ENCODE peak calls at places on chromosome 17, in four cellular contexts. U, W, V and N are unnamed samples.

GRCh38 chr17:68759343-68760140 is 158.4 kb upstream of the FAM20A start:
- DNase-seq in W (peak; percentile 88), V (no peak), U (peak; percentile 23), N (no peak)

GRCh38 chr17:79546386-79546785 is 64.5 kb downstream of the RBFOX3 start:
- DNase-seq in V (no peak), W (no peak), U (no peak), N (no peak)

GRCh38 chr17:79612468-79613194 is 1.8 kb upstream of the RBFOX3 start:
- DNase-seq in U (no peak), V (no peak), W (no peak), N (no peak)

GRCh38 chr17:6239237-6239798 is 169.1 kb downstream of the WSCD1 start:
- DNase-seq in W (no peak), U (no peak), V (no peak), N (no peak)

GRCh38 chr17:61450641-61451537 is 1.3 kb upstream of the TBX4 start:
- DNase-seq in W (no peak), V (no peak), U (no peak), N (no peak)

GRCh38 chr17:79622776-79623175 is 11.9 kb upstream of the RBFOX3 start:
- DNase-seq in V (no peak), W (peak; percentile 2), U (no peak), N (no peak)

GRCh38 chr17:55584055-55584685 is 72.9 kb upstream of the SMIM36 start:
- DNase-seq in W (no peak), V (no peak), U (no peak), N (no peak)

GRCh38 chr17:35242158-35242804 is 591 bp upstream of the SLFN5 start:
- DNase-seq in V (peak; percentile 79), W (peak; percentile 54), U (peak; percentile 92), N (peak; percentile 79)

GRCh38 chr17:14771543-14771942 is 470.7 kb downstream of the HS3ST3B1 start:
- DNase-seq in U (no peak), V (no peak), W (no peak), N (no peak)

GRCh38 chr17:68184816-68185436 is 62.9 kb upstream of the AMZ2 start:
- DNase-seq in V (peak; percentile 37), W (no peak), U (peak; percentile 64), N (peak; percentile 47)

GRCh38 chr17:65914784-65915342 is 277.1 kb downstream of the CEP112 start:
- DNase-seq in V (no peak), W (no peak), U (no peak), N (no peak)

GRCh38 chr17:78806451-78806850 is 24.4 kb upstream of the CYTH1 start:
- DNase-seq in V (peak; percentile 44), U (peak; percentile 85), W (no peak), N (peak; percentile 51)

GRCh38 chr17:46763416-46763815 is 55.1 kb downstream of the WNT3 start:
- DNase-seq in U (no peak), W (no peak), V (no peak), N (no peak)

GRCh38 chr17:34571428-34572130 is 7.8 kb upstream of the TMEM132E start:
- DNase-seq in V (no peak), U (no peak), W (no peak), N (no peak)

GRCh38 chr17:57357392-57357784 is 101.1 kb downstream of the MSI2 start:
- DNase-seq in V (no peak), W (peak; percentile 81), U (no peak), N (no peak)
- H3K27ac ChIP-seq in V (no peak overlapping the region), W (peak overlapping the region; percentile 73), U (no peak overlapping the region), N (no peak overlapping the region)

GRCh38 chr17:82806645-82807044 is 33.2 kb downstream of the ZNF750 start:
- DNase-seq in U (no peak), V (no peak), W (no peak), N (no peak)
- H3K4me3 ChIP-seq in U (no peak overlapping the region), V (no peak overlapping the region), W (no peak overlapping the region), N (no peak overlapping the region)

GRCh38 chr17:74780443-74781238 is 4.5 kb upstream of the NAT9 start:
- DNase-seq in V (no peak), W (no peak), U (peak; percentile 44), N (no peak)

GRCh38 chr17:74782571-74782970 is 6.4 kb upstream of the NAT9 start:
- DNase-seq in W (no peak), V (no peak), U (no peak), N (no peak)

GRCh38 chr17:74786411-74787097 is 10.4 kb upstream of the NAT9 start:
- DNase-seq in V (no peak), W (no peak), U (no peak), N (no peak)

GRCh38 chr17:74785981-74786360 is 9.8 kb upstream of the NAT9 start:
- DNase-seq in U (no peak), V (no peak), W (no peak), N (no peak)

DNA sequence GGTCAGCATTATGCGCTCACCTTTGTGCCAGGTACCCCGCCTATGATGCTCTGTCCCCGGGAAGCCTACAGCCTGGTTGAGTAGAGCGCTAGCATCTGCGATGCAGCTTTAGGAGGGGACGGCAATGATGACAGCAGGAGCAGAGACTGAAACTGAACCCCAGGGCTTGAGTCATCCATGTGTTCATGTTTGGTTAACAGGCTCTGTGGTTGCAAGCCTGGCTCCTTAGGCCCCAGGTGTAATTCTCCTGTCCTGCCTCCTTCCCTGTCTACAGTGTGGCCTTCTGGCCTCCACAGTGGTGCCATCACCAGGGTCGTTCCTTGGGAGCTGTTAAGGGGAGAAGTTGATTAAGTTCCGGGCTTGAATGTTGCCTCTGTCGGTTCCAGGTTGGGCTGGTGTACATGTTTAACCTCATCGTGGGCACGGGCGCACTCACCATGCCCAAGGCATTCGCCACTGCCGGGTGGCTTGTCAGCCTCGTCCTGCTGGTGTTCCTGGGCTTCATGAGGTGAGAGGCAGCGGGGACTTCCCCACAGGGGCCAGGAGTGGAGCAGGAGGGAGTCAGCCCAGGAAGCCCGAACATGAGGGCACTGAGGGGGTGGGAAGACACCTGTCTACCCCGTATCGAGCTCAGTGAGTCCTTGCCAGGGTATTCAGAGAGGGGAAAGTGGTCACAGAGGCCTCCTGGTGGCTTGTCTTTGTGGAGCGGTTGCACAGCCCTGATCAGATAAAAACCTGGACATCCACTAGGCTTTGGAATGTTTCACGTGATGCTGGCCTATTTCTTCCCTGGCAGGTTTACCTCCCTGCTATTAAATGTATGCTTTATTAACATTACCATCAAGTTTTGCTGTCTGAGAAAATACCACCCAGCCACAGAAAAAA is 9.2 kb upstream of the NAT9 start:
- DNase-seq in V (no peak), W (no peak), U (no peak), N (no peak)
- H3K4me1 ChIP-seq in V (peaks cover 11% of the 10 kb centered on the region), W (no peaks in the 10 kb centered on the region), U (peaks cover 47% of the 10 kb centered on the region), N (peaks cover 15% of the 10 kb centered on the region)

GRCh38 chr17:28864991-28865849 is 10.4 kb downstream of the ERAL1 start:
- DNase-seq in W (no peak), U (no peak), V (no peak), N (no peak)
- H3K27ac ChIP-seq in W (no peak overlapping the region), U (no peak overlapping the region), V (no peak overlapping the region), N (no peak overlapping the region)

GRCh38 chr17:50270430-50271172 is 3.7 kb upstream of the TMEM92 start:
- DNase-seq in U (no peak), V (no peak), W (no peak), N (no peak)

GRCh38 chr17:50272711-50273653 is 1.3 kb upstream of the TMEM92 start:
- DNase-seq in V (peak; percentile 34), U (peak; percentile 46), W (peak; percentile 38), N (peak; percentile 16)

GRCh38 chr17:50273654-50274040 is 619 bp upstream of the TMEM92 start:
- DNase-seq in W (no peak), U (no peak), V (no peak), N (no peak)

GRCh38 chr17:50271173-50271750 is 3.0 kb upstream of the TMEM92 start:
- DNase-seq in W (no peak), V (no peak), U (no peak), N (no peak)

GRCh38 chr17:50272246-50272645 is 2.0 kb upstream of the TMEM92 start:
- DNase-seq in V (no peak), U (no peak), W (no peak), N (no peak)
- H3K4me3 ChIP-seq in V (no peak overlapping the region), U (no peak overlapping the region), W (no peak overlapping the region), N (no peak overlapping the region)

GRCh38 chr17:64401244-64401860 is 10.7 kb upstream of the PECAM1 start:
- DNase-seq in V (no peak), U (no peak), W (no peak), N (no peak)

GRCh38 chr17:64403881-64404460 is 13.3 kb upstream of the PECAM1 start:
- DNase-seq in U (no peak), V (no peak), W (no peak), N (no peak)

GRCh38 chr17:64400644-64401043 is 10.0 kb upstream of the PECAM1 start:
- DNase-seq in W (no peak), V (no peak), U (no peak), N (no peak)

GRCh38 chr17:64402469-64402868 is 11.8 kb upstream of the PECAM1 start:
- DNase-seq in W (no peak), V (no peak), U (no peak), N (no peak)

DNA sequence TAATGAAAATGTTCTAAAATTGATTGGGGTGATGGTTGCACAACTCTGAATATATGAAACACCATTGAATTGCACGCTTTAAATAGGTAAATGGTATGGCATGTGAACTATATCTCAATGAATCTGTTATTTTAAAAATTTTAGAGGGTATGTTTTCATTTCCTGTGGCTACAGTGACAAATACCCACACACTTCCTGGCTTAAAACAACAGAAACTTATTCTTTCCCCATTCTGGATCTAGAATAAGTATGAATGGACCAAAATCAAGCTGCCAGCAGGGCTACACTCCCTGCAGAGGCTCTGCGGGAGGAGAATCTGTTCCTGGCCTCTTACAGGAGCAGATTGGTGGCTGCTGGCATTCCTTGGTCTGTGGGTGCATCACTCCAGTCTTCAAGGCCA is 11.3 kb upstream of the PECAM1 start:
- DNase-seq in V (no peak), U (no peak), W (no peak), N (no peak)
- H3K4me1 ChIP-seq in V (no peaks in the 10 kb centered on the region), U (peaks cover 35% of the 10 kb centered on the region), W (no peaks in the 10 kb centered on the region), N (no peaks in the 10 kb centered on the region)

GRCh38 chr17:260944-261343 is 79.5 kb upstream of the DOC2B start:
- DNase-seq in V (no peak), U (no peak), W (no peak), N (no peak)
- H3K27ac ChIP-seq in V (no peak overlapping the region), U (no peak overlapping the region), W (peak overlapping the region; percentile 84), N (no peak overlapping the region)

GRCh38 chr17:981292-981658 is 1.7 kb upstream of the NXN start:
- DNase-seq in V (no peak), U (no peak), W (no peak), N (no peak)

GRCh38 chr17:979539-980405 is at the start of gene NXN:
- DNase-seq in V (peak; percentile 84), U (peak; percentile 83), W (peak; percentile 85), N (peak; percentile 78)

GRCh38 chr17:979211-979538 is 401 bp downstream of the NXN start:
- DNase-seq in U (no peak), V (no peak), W (no peak), N (no peak)

GRCh38 chr17:978110-979093 is 1.2 kb downstream of the NXN start:
- DNase-seq in V (no peak), U (no peak), W (peak; percentile 41), N (no peak)

GRCh38 chr17:980406-981291 is 1.1 kb upstream of the NXN start:
- DNase-seq in W (peak; percentile 85), V (peak; percentile 73), U (peak; percentile 85), N (peak; percentile 69)
- H3K4me3 ChIP-seq in W (peak overlapping the region; percentile 84), V (peak overlapping the region; percentile 26), U (peak overlapping the region; percentile 53), N (peak overlapping the region; percentile 53)